ENCODE peak calls at places on chromosomes 13 and 19, in seven cellular contexts. Q is brain microvascular endothelial cell, N is A673, L is BJ, Y is upper lobe of left lung, O is PC-9, G is mucosa of descending colon. S is an unnamed sample.

GRCh38 chr13:25752957-25753540 is 298.8 kb downstream of the SHISA2 start:
- DNase-seq in L (peak; percentile 19), Y (peak; percentile 27), O (no peak), N (no peak), G (peak; percentile 29), Q (peak; percentile 87), S (no peak)

GRCh38 chr13:76890036-76890435 is 3.8 kb upstream of the KCTD12 start:
- DNase-seq in G (no peak), O (no peak), Y (no peak), N (no peak), Q (peak; percentile 45), L (no peak), S (no peak)

GRCh38 chr19:14404322-14404721 is 14.8 kb downstream of the DDX39A start:
- DNase-seq in L (no peak), N (no peak), G (no peak), Q (no peak), O (no peak), Y (no peak), S (no peak)

GRCh38 chr13:67184247-67184646 is 45.9 kb downstream of the PCDH9 start:
- DNase-seq in N (no peak), L (no peak), O (no peak), Y (no peak), G (no peak), Q (no peak), S (no peak)

GRCh38 chr19:3335431-3336350 is 30.7 kb upstream of the NFIC start:
- DNase-seq in L (no peak), Y (peak; percentile 70), G (peak; percentile 69), O (no peak), N (no peak), Q (no peak), S (no peak)

GRCh38 chr13:105611424-105611823 is 924.0 kb downstream of the EFNB2 start:
- DNase-seq in G (no peak), O (no peak), L (no peak), Q (peak; percentile 84), Y (no peak), N (no peak), S (no peak)

GRCh38 chr13:87280139-87280538 is 391.0 kb upstream of the SLITRK5 start:
- DNase-seq in O (no peak), Y (no peak), N (no peak), L (no peak), G (no peak), Q (no peak), S (no peak)

GRCh38 chr19:33394723-33395560 is 21.4 kb downstream of the CEBPG start:
- DNase-seq in L (no peak), N (no peak), Y (no peak), Q (no peak), O (no peak), G (peak; percentile 33), S (no peak)

GRCh38 chr13:105338773-105339172 is 1196.7 kb downstream of the EFNB2 start:
- DNase-seq in G (no peak), N (no peak), Y (no peak), L (no peak), O (no peak), Q (no peak), S (no peak)

GRCh38 chr13:48078251-48078656 is 16.6 kb downstream of the MED4 start:
- DNase-seq in N (peak; percentile 4), Q (no peak), G (no peak), O (no peak), Y (no peak), L (no peak), S (no peak)

GRCh38 chr19:38781058-38781457 is 7.7 kb upstream of the LGALS7 start:
- DNase-seq in Q (no peak), G (no peak), L (no peak), Y (no peak), O (no peak), N (no peak), S (no peak)

GRCh38 chr19:40337594-40337993 is 10.6 kb downstream of the C19orf47 start:
- DNase-seq in Y (no peak), O (no peak), N (no peak), L (no peak), Q (no peak), G (peak; percentile 8), S (no peak)

GRCh38 chr19:35462476-35462953 is 14.5 kb downstream of the FFAR2 start:
- DNase-seq in L (no peak), O (no peak), Q (no peak), Y (peak; percentile 44), G (no peak), N (no peak), S (no peak)

GRCh38 chr13:67259208-67259607 is 29.1 kb upstream of the PCDH9 start:
- DNase-seq in G (no peak), O (no peak), Y (no peak), N (no peak), Q (no peak), L (no peak), S (no peak)

GRCh38 chr19:16626796-16627193 is 1.2 kb downstream of the MED26 start:
- DNase-seq in G (no peak), L (no peak), N (no peak), Q (no peak), O (no peak), Y (no peak), S (no peak)

GRCh38 chr13:22773475-22773874 is 407.3 kb upstream of the SGCG start:
- DNase-seq in N (no peak), G (no peak), O (no peak), Y (no peak), Q (no peak), L (no peak), S (no peak)

GRCh38 chr13:112642061-112642460 is 47.8 kb upstream of the ATP11A start:
- DNase-seq in O (no peak), G (no peak), Q (no peak), N (no peak), L (no peak), Y (no peak), S (no peak)

GRCh38 chr19:15448778-15449619 is 757 bp downstream of the WIZ start:
- DNase-seq in G (no peak), Q (no peak), Y (no peak), L (no peak), N (no peak), O (no peak), S (no peak)

GRCh38 chr19:12705654-12706331 is 9.4 kb upstream of the FBXW9 start:
- DNase-seq in L (no peak), Q (no peak), G (no peak), Y (no peak), N (no peak), O (no peak), S (no peak)
- H3K36me3 ChIP-seq in L (peaks cover 51% of the 10 kb centered on the region), Q (peaks cover 96% of the 10 kb centered on the region), G (peaks cover 17% of the 10 kb centered on the region), Y (peaks cover 82% of the 10 kb centered on the region), N (peaks cover 96% of the 10 kb centered on the region), O (peaks cover 47% of the 10 kb centered on the region), S (peaks cover 88% of the 10 kb centered on the region)

GRCh38 chr13:111166882-111167281 is 51.8 kb downstream of the ARHGEF7 start:
- DNase-seq in G (no peak), L (no peak), Y (no peak), Q (no peak), N (no peak), O (no peak), S (no peak)

GRCh38 chr13:111165611-111166010 is 50.5 kb downstream of the ARHGEF7 start:
- DNase-seq in O (peak; percentile 19), Q (no peak), L (no peak), N (no peak), G (no peak), Y (no peak), S (no peak)

GRCh38 chr13:111167290-111167689 is 52.2 kb downstream of the ARHGEF7 start:
- DNase-seq in L (no peak), Y (no peak), G (no peak), N (no peak), O (no peak), Q (no peak), S (no peak)

GRCh38 chr13:111168116-111168515 is 53.0 kb downstream of the ARHGEF7 start:
- DNase-seq in O (no peak), Y (no peak), G (no peak), Q (no peak), L (no peak), N (no peak), S (no peak)

GRCh38 chr13:111165189-111165588 is 50.1 kb downstream of the ARHGEF7 start:
- DNase-seq in O (peak; percentile 13), L (no peak), Y (no peak), G (no peak), Q (no peak), N (no peak), S (no peak)
- H3K4me3 ChIP-seq in O (no peak overlapping the region), L (no peak overlapping the region), Y (no peak overlapping the region), G (no peak overlapping the region), Q (no peak overlapping the region), N (no peak overlapping the region), S (no peak overlapping the region)

GRCh38 chr19:48922548-48923490 is 10.7 kb upstream of the DHDH start:
- DNase-seq in L (no peak), Q (no peak), Y (no peak), G (no peak), O (no peak), N (no peak), S (no peak)

GRCh38 chr19:48926909-48927308 is 6.6 kb upstream of the DHDH start:
- DNase-seq in L (peak; percentile 87), Y (peak; percentile 90), O (peak; percentile 84), Q (peak; percentile 84), G (no peak), N (peak; percentile 60), S (no peak)

GRCh38 chr19:48921721-48922500 is 11.6 kb upstream of the DHDH start:
- DNase-seq in Y (no peak), Q (no peak), N (no peak), G (no peak), O (no peak), L (no peak), S (no peak)

GRCh38 chr19:48928164-48929005 is 5.1 kb upstream of the DHDH start:
- DNase-seq in G (no peak), L (no peak), N (no peak), O (no peak), Y (peak; percentile 80), Q (no peak), S (no peak)

DNA sequence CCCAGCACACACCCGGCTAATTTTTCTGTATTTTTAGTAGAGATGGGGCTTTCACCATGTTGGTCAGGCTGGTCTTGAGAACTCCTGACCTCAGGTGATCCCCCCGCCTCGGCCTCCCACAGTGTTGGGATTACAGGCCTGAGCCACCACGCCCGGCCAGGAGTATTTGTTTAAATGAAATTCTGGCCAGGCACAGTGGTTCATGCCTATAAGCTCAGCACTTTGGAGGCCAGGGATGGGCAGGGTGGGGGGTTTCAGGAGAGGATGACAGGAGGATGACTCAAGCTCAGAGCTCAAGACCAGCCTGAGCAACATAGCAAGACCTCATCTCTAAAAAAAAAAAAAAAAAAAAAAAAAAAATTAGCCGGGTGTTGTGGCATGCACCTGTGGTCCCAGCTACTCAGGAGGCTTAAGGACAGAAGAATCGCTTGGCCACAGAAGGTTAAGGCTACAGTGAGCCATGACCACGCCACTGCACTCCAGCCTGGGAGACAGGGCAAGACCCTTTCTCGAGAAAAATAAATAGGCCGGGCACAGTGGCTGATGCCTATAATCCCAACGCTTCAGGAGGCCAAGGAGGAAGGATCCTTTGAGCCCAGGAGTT is 8.2 kb upstream of the DHDH start:
- DNase-seq in G (no peak), O (no peak), Q (peak; percentile 62), Y (peak; percentile 43), L (peak; percentile 69), N (no peak), S (no peak)
- H3K36me3 ChIP-seq in G (no peaks in the 10 kb centered on the region), O (no peaks in the 10 kb centered on the region), Q (peaks cover 21% of the 10 kb centered on the region), Y (peaks cover 25% of the 10 kb centered on the region), L (peaks cover 8% of the 10 kb centered on the region), N (no peaks in the 10 kb centered on the region), S (no peaks in the 10 kb centered on the region)

DNA sequence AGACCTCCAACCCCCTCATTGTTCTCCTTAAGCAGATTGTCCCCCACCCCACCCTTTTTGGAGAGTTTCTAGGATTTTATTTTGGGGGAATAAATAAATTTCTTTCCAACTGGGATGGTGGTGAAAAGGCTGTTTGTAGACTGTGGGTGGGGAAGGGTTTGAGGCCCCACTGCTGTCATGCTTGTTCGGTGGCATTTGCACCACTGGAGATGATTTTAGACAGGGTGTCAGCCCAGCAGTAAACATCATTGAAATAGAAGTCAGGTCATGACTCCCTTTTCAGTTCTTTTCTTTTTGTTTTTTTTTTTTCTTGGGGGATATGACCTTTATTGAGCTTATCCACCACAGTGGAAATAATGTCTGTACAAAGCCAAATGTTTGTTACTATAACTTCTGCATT is 14.0 kb downstream of the UBAC2 start:
- DNase-seq in L (no peak), O (peak; percentile 31), Y (no peak), N (no peak), G (no peak), Q (no peak), S (no peak)
- H3K4me3 ChIP-seq in L (no peak overlapping the region), O (no peak overlapping the region), Y (no peak overlapping the region), N (no peak overlapping the region), G (no peak overlapping the region), Q (no peak overlapping the region), S (no peak overlapping the region)

S was measured in SK-N-MC.